ENCODE peak calls at places on chromosomes 3 and 15, in five cellular contexts. One of them, this sample, is unnamed.

GRCh38 chr3:170740726-170741591 is 129.0 kb downstream of the RPL22L1 start:
- DNase-seq in ELF-1: no peak
- DNase-seq in WTC11: no peak
- DNase-seq in activated naive CD4-positive, alpha-beta T cell: no peak
- DNase-seq in endothelial cell: no peak
- DNase-seq in this sample: no peak

GRCh38 chr3:94615275-94616065 is 552.6 kb downstream of the NSUN3 start:
- DNase-seq in ELF-1: no peak
- DNase-seq in WTC11: no peak
- DNase-seq in activated naive CD4-positive, alpha-beta T cell: no peak
- DNase-seq in endothelial cell: no peak
- DNase-seq in this sample: no peak

GRCh38 chr15:64105113-64105704 is 9.4 kb downstream of the SNX1 start:
- DNase-seq in ELF-1: no peak
- DNase-seq in WTC11: no peak
- DNase-seq in activated naive CD4-positive, alpha-beta T cell: no peak
- DNase-seq in endothelial cell: no peak
- DNase-seq in this sample: no peak

GRCh38 chr3:99646107-99646435 is 7.7 kb downstream of the COL8A1 start:
- DNase-seq in ELF-1: no peak
- DNase-seq in WTC11: no peak
- DNase-seq in activated naive CD4-positive, alpha-beta T cell: no peak
- DNase-seq in endothelial cell: no peak
- DNase-seq in this sample: no peak

GRCh38 chr3:178513539-178514410 is 22.5 kb upstream of the KCNMB2 start:
- DNase-seq in ELF-1: no peak
- DNase-seq in WTC11: no peak
- DNase-seq in activated naive CD4-positive, alpha-beta T cell: no peak
- DNase-seq in endothelial cell: no peak
- DNase-seq in this sample: no peak

GRCh38 chr3:134904333-134904771 is 109.3 kb downstream of the EPHB1 start:
- DNase-seq in ELF-1: no peak
- DNase-seq in WTC11: no peak
- DNase-seq in activated naive CD4-positive, alpha-beta T cell: no peak
- DNase-seq in endothelial cell: no peak
- DNase-seq in this sample: peak

GRCh38 chr15:36161781-36162212 is 417.6 kb upstream of the CDIN1 start:
- DNase-seq in ELF-1: peak
- DNase-seq in WTC11: no peak
- DNase-seq in activated naive CD4-positive, alpha-beta T cell: no peak
- DNase-seq in endothelial cell: no peak
- DNase-seq in this sample: no peak

GRCh38 chr3:70064194-70064787 is 64.8 kb downstream of the SAMMSON start:
- DNase-seq in ELF-1: no peak
- DNase-seq in WTC11: no peak
- DNase-seq in activated naive CD4-positive, alpha-beta T cell: no peak
- DNase-seq in endothelial cell: peak
- DNase-seq in this sample: peak

GRCh38 chr15:82110144-82110543 is 64.3 kb upstream of the MEX3B start:
- DNase-seq in ELF-1: no peak
- DNase-seq in WTC11: no peak
- DNase-seq in activated naive CD4-positive, alpha-beta T cell: no peak
- DNase-seq in endothelial cell: no peak
- DNase-seq in this sample: no peak

GRCh38 chr3:44899683-44900367 is 25.4 kb downstream of the TGM4 start:
- DNase-seq in ELF-1: no peak
- DNase-seq in WTC11: no peak
- DNase-seq in activated naive CD4-positive, alpha-beta T cell: no peak
- DNase-seq in endothelial cell: no peak
- DNase-seq in this sample: no peak

GRCh38 chr3:157572559-157573270 is 69.5 kb upstream of the VEPH1 start:
- DNase-seq in ELF-1: peak
- DNase-seq in WTC11: peak
- DNase-seq in activated naive CD4-positive, alpha-beta T cell: no peak
- DNase-seq in endothelial cell: peak
- DNase-seq in this sample: peak

GRCh38 chr3:162175904-162176303 is 679.3 kb downstream of the OTOL1 start:
- DNase-seq in ELF-1: no peak
- DNase-seq in WTC11: no peak
- DNase-seq in activated naive CD4-positive, alpha-beta T cell: no peak
- DNase-seq in endothelial cell: no peak
- DNase-seq in this sample: no peak

GRCh38 chr3:146543461-146544012 is 870 bp downstream of the PLSCR1 start:
- DNase-seq in ELF-1: peak
- DNase-seq in WTC11: no peak
- DNase-seq in activated naive CD4-positive, alpha-beta T cell: no peak
- DNase-seq in endothelial cell: peak
- DNase-seq in this sample: no peak

GRCh38 chr3:72515915-72516314 is 332.3 kb downstream of the SHQ1 start:
- DNase-seq in ELF-1: no peak
- DNase-seq in WTC11: no peak
- DNase-seq in activated naive CD4-positive, alpha-beta T cell: no peak
- DNase-seq in endothelial cell: no peak
- DNase-seq in this sample: no peak

GRCh38 chr3:158471639-158472294 is 99.2 kb upstream of the MLF1 start:
- DNase-seq in ELF-1: no peak
- DNase-seq in WTC11: no peak
- DNase-seq in activated naive CD4-positive, alpha-beta T cell: no peak
- DNase-seq in endothelial cell: no peak
- DNase-seq in this sample: no peak

GRCh38 chr15:72735111-72735510 is 48.4 kb downstream of the ADPGK start:
- DNase-seq in ELF-1: no peak
- DNase-seq in WTC11: no peak
- DNase-seq in activated naive CD4-positive, alpha-beta T cell: no peak
- DNase-seq in endothelial cell: no peak
- DNase-seq in this sample: no peak